ENCODE peak calls at places on chromosomes 13 and 19, in six cellular contexts. L, R, N, Y, W and Z are unnamed samples.

GRCh38 chr13:76798037-76798436 is 88.2 kb downstream of the KCTD12 start:
- DNase-seq in L (no peak), R (no peak), N (no peak), W (no peak), Y (no peak), Z (no peak)

GRCh38 chr13:62119739-62120700 is 704.4 kb upstream of the PCDH20 start:
- DNase-seq in Y (no peak), N (peak; percentile 29), W (peak; percentile 53), L (no peak), R (peak; percentile 16), Z (no peak)

GRCh38 chr19:1016647-1017114 is 4.2 kb downstream of the TMEM259 start:
- DNase-seq in W (no peak), Y (no peak), R (no peak), L (no peak), N (peak; percentile 76), Z (peak; percentile 52)

GRCh38 chr19:15108145-15108844 is 1.1 kb downstream of the SYDE1 start:
- DNase-seq in W (no peak), N (peak; percentile 25), L (no peak), R (no peak), Y (no peak), Z (no peak)

GRCh38 chr19:45215391-45216191 is 29.6 kb downstream of the EXOC3L2 start:
- DNase-seq in W (no peak), Y (no peak), R (peak; percentile 76), L (no peak), N (peak; percentile 41), Z (no peak)

GRCh38 chr19:55206664-55207500 is 2.4 kb downstream of the PTPRH start:
- DNase-seq in L (no peak), Y (no peak), W (no peak), R (peak; percentile 15), N (peak; percentile 92), Z (peak; percentile 91)

GRCh38 chr13:52969373-52969772 is 59.2 kb upstream of the OLFM4 start:
- DNase-seq in L (no peak), Y (no peak), N (no peak), R (no peak), W (no peak), Z (no peak)

GRCh38 chr13:28494861-28495585 is at the start of gene FLT1:
- DNase-seq in N (peak; percentile 56), R (no peak), L (no peak), W (no peak), Y (no peak), Z (peak; percentile 22)

GRCh38 chr13:102680842-102681725 is 13.8 kb downstream of the METTL21C start:
- DNase-seq in W (peak; percentile 2), Y (no peak), N (no peak), R (no peak), L (no peak), Z (no peak)

GRCh38 chr19:52648336-52648990 is 10.3 kb upstream of the ZNF83 start:
- DNase-seq in Y (no peak), W (no peak), N (peak; percentile 40), R (no peak), L (no peak), Z (no peak)

GRCh38 chr19:46746281-46746965 is at the start of gene STRN4:
- DNase-seq in N (peak; percentile 85), R (peak; percentile 62), L (peak; percentile 40), Y (peak; percentile 49), W (peak; percentile 30), Z (no peak)

GRCh38 chr19:35204799-35205732 is 23.5 kb downstream of the FAM187B start:
- DNase-seq in N (no peak), Y (no peak), L (peak; percentile 79), W (no peak), R (no peak), Z (peak; percentile 39)

GRCh38 chr13:51647067-51647466 is 62.8 kb downstream of the WDFY2 start:
- DNase-seq in R (no peak), Y (no peak), N (no peak), W (no peak), L (no peak), Z (no peak)

GRCh38 chr19:40576181-40576584 is 490 bp upstream of the SHKBP1 start:
- DNase-seq in R (no peak), Y (no peak), W (no peak), N (no peak), L (no peak), Z (no peak)

GRCh38 chr19:3324405-3324856 is 42.0 kb upstream of the NFIC start:
- DNase-seq in W (no peak), Y (peak; percentile 63), N (no peak), R (no peak), L (peak; percentile 41), Z (peak; percentile 78)

GRCh38 chr13:67224148-67224846 is 5.8 kb downstream of the PCDH9 start:
- DNase-seq in Y (peak; percentile 4), R (peak; percentile 88), W (peak; percentile 91), N (peak; percentile 91), L (peak; percentile 53), Z (peak; percentile 57)

GRCh38 chr19:5472303-5472702 is 17.1 kb downstream of the ZNRF4 start:
- DNase-seq in R (no peak), Y (no peak), L (no peak), W (no peak), N (no peak), Z (no peak)